ENCODE peak calls at places on chromosomes 3 and 15, in nine cellular contexts. J, S, M, G, N, Q, Z, V and X are unnamed samples.

GRCh38 chr15:94671845-94672524 is 440.6 kb downstream of the MCTP2 start:
- DNase-seq in Q (no peak), S (peak; percentile 62), J (no peak), N (no peak), G (peak; percentile 9), M (no peak), Z (no peak), V (no peak), X (no peak)

GRCh38 chr3:138434276-138434874 is at the start of gene ESYT3:
- DNase-seq in Z (peak; percentile 34), M (peak; percentile 97), S (peak; percentile 38), Q (no peak), G (peak; percentile 58), J (peak; percentile 82), V (no peak), N (no peak), X (peak; percentile 73)

GRCh38 chr3:172965256-172965655 is 175.8 kb downstream of the SPATA16 start:
- DNase-seq in G (no peak), Q (no peak), Z (peak; percentile 26), S (peak; percentile 52), M (no peak), N (no peak), V (no peak), J (no peak), X (no peak)

GRCh38 chr3:133506215-133506901 is 67.1 kb upstream of the CDV3 start:
- DNase-seq in N (no peak), S (no peak), Z (no peak), Q (no peak), J (no peak), G (no peak), M (no peak), V (peak; percentile 26), X (no peak)

GRCh38 chr15:78714890-78715289 is 73.9 kb upstream of the CHRNB4 start:
- DNase-seq in S (no peak), Q (no peak), V (no peak), J (no peak), N (peak; percentile 7), M (no peak), Z (no peak), G (peak; percentile 79), X (peak; percentile 38)

GRCh38 chr15:30984542-30984941 is 6.9 kb downstream of the MTMR10 start:
- DNase-seq in N (no peak), G (no peak), J (no peak), Q (no peak), V (no peak), S (no peak), M (no peak), Z (no peak), X (no peak)

GRCh38 chr15:72983812-72984211 is 68.5 kb upstream of the NEO1 start:
- DNase-seq in Z (no peak), J (no peak), N (peak; percentile 40), G (no peak), M (no peak), V (no peak), S (no peak), Q (no peak), X (no peak)

GRCh38 chr3:119529883-119530282 is 29.5 kb downstream of the CD80 start:
- DNase-seq in J (peak; percentile 74), N (no peak), Z (peak; percentile 50), V (no peak), Q (no peak), M (no peak), G (no peak), S (peak; percentile 18), X (no peak)

GRCh38 chr3:28799084-28799483 is 450.5 kb upstream of the AZI2 start:
- DNase-seq in J (no peak), Z (no peak), V (no peak), G (peak; percentile 16), Q (no peak), M (no peak), S (no peak), N (no peak), X (no peak)

GRCh38 chr3:17233398-17233800 is 348.6 kb downstream of the PLCL2 start:
- DNase-seq in J (peak; percentile 55), G (peak; percentile 59), S (peak; percentile 67), N (peak; percentile 30), Q (no peak), M (no peak), V (peak; percentile 21), Z (peak; percentile 28), X (peak; percentile 66)

GRCh38 chr3:137647179-137647578 is 116.9 kb upstream of the SOX14 start:
- DNase-seq in Q (no peak), G (no peak), J (no peak), S (no peak), M (no peak), Z (no peak), N (no peak), V (no peak), X (no peak)

GRCh38 chr15:96629501-96629900 is 299.0 kb downstream of the NR2F2 start:
- DNase-seq in M (no peak), V (no peak), J (no peak), S (no peak), N (no peak), Z (no peak), G (no peak), Q (peak; percentile 51), X (no peak)

GRCh38 chr3:164903820-164904451 is 174.4 kb downstream of the SI start:
- DNase-seq in N (peak; percentile 41), V (no peak), Q (no peak), M (no peak), Z (no peak), G (no peak), J (no peak), S (no peak), X (no peak)